ENCODE peak calls at places on chromosomes 12 and 14, in six cellular contexts. W is H54; L is CD4-positive, alpha-beta T cell; Q is astrocyte of the spinal cord; E is stimulated activated CD4-positive, alpha-beta T cell treated with anti-CD3 and anti-CD28 coated beads, Interleukin-2, amount 100 ng/mL, for 48 hours; K is cardiac septum. M is an unnamed sample.
A peak's percentile ranks its signal among the peaks of the same experiment; 100 is the strongest.

GRCh38 chr12:56078931-56079728 is 835 bp upstream of the ERBB3 start:
- DNase-seq in W (peak; percentile 79), L (peak; percentile 47), Q (peak; percentile 85), E (peak; percentile 54), K (peak; percentile 85), M (peak; percentile 83)

GRCh38 chr12:107684990-107685359 is 624 bp upstream of the PWP1 start:
- DNase-seq in W (no peak), L (no peak), Q (peak; percentile 42), E (peak; percentile 22), K (no peak), M (no peak)

GRCh38 chr12:44286336-44286735 is 450.5 kb downstream of the TMEM117 start:
- DNase-seq in W (no peak), L (no peak), Q (peak; percentile 35), E (no peak), K (no peak), M (no peak)

GRCh38 chr12:25236190-25236589 is 14.5 kb downstream of the KRAS start:
- DNase-seq in W (no peak), L (no peak), Q (peak; percentile 19), E (no peak), K (no peak), M (no peak)

GRCh38 chr12:53564276-53564675 is 57.0 kb upstream of the NPFF start:
- DNase-seq in W (no peak), L (no peak), Q (no peak), E (no peak), K (no peak), M (no peak)

GRCh38 chr14:75631453-75631831 is 29.2 kb downstream of the ERG28 start:
- DNase-seq in W (no peak), L (no peak), Q (no peak), E (no peak), K (no peak), M (no peak)

GRCh38 chr12:53996886-53997217 is 3.1 kb upstream of the HOXC9 start:
- DNase-seq in W (no peak), L (no peak), Q (no peak), E (no peak), K (no peak), M (no peak)

GRCh38 chr14:90767899-90768298 is 48.3 kb downstream of the TTC7B start:
- DNase-seq in W (no peak), L (no peak), Q (no peak), E (no peak), K (no peak), M (no peak)

GRCh38 chr14:96084796-96085195 is 45.6 kb downstream of the C14orf132 start:
- DNase-seq in W (no peak), L (no peak), Q (no peak), E (no peak), K (no peak), M (no peak)

GRCh38 chr12:24078318-24078765 is 128.9 kb upstream of the SOX5 start:
- DNase-seq in W (no peak), L (no peak), Q (no peak), E (no peak), K (no peak), M (no peak)

M was measured in Panc1.